ENCODE peak calls at places on chromosomes 13 and 19, in nine cellular contexts. One of them, this sample, is unnamed.

GRCh38 chr13:114058051-114058867 is 74.2 kb downstream of the RASA3 start:
- DNase-seq in astrocyte of the spinal cord: no peak
- DNase-seq in cerebellum: no peak
- DNase-seq in COR-L47: no peak
- DNase-seq in RCC 7860: no peak
- DNase-seq in colonic mucosa: no peak
- DNase-seq in left colon: no peak
- DNase-seq in NCI-H1092: no peak
- DNase-seq in stimulated activated CD4-positive, alpha-beta T cell treated with anti-CD3 and anti-CD28 coated beads, TNF-alpha, amount 100 ng/mL, for 48 hours: no peak
- DNase-seq in this sample: no peak

GRCh38 chr13:27770809-27771208 is 21.5 kb upstream of the GSX1 start:
- DNase-seq in astrocyte of the spinal cord: no peak
- DNase-seq in cerebellum: no peak
- DNase-seq in stimulated activated CD4-positive, alpha-beta T cell treated with anti-CD3 and anti-CD28 coated beads, TNF-alpha, amount 100 ng/mL, for 48 hours: no peak
- DNase-seq in left colon: no peak
- DNase-seq in NCI-H1092: no peak
- DNase-seq in COR-L47: peak
- DNase-seq in colonic mucosa: peak
- DNase-seq in RCC 7860: no peak
- DNase-seq in this sample: peak

GRCh38 chr19:45450042-45450380 is 17.8 kb upstream of the FOSB start:
- DNase-seq in NCI-H1092: no peak
- DNase-seq in COR-L47: no peak
- DNase-seq in stimulated activated CD4-positive, alpha-beta T cell treated with anti-CD3 and anti-CD28 coated beads, TNF-alpha, amount 100 ng/mL, for 48 hours: no peak
- DNase-seq in RCC 7860: no peak
- DNase-seq in left colon: no peak
- DNase-seq in cerebellum: no peak
- DNase-seq in colonic mucosa: peak
- DNase-seq in astrocyte of the spinal cord: no peak
- DNase-seq in this sample: no peak

GRCh38 chr19:27654266-27654990 is 1558.5 kb downstream of the UQCRFS1 start:
- DNase-seq in stimulated activated CD4-positive, alpha-beta T cell treated with anti-CD3 and anti-CD28 coated beads, TNF-alpha, amount 100 ng/mL, for 48 hours: no peak
- DNase-seq in left colon: no peak
- DNase-seq in COR-L47: no peak
- DNase-seq in colonic mucosa: no peak
- DNase-seq in astrocyte of the spinal cord: no peak
- DNase-seq in cerebellum: no peak
- DNase-seq in RCC 7860: no peak
- DNase-seq in NCI-H1092: no peak
- DNase-seq in this sample: no peak

GRCh38 chr13:97258801-97259200 is 36.7 kb downstream of the MBNL2 start:
- DNase-seq in NCI-H1092: no peak
- DNase-seq in stimulated activated CD4-positive, alpha-beta T cell treated with anti-CD3 and anti-CD28 coated beads, TNF-alpha, amount 100 ng/mL, for 48 hours: no peak
- DNase-seq in cerebellum: no peak
- DNase-seq in astrocyte of the spinal cord: peak
- DNase-seq in colonic mucosa: no peak
- DNase-seq in RCC 7860: peak
- DNase-seq in COR-L47: no peak
- DNase-seq in left colon: no peak
- DNase-seq in this sample: no peak

GRCh38 chr13:36685912-36686311 is 12.1 kb downstream of the SERTM1 start:
- DNase-seq in NCI-H1092: no peak
- DNase-seq in colonic mucosa: no peak
- DNase-seq in astrocyte of the spinal cord: peak
- DNase-seq in RCC 7860: peak
- DNase-seq in cerebellum: no peak
- DNase-seq in COR-L47: no peak
- DNase-seq in left colon: no peak
- DNase-seq in stimulated activated CD4-positive, alpha-beta T cell treated with anti-CD3 and anti-CD28 coated beads, TNF-alpha, amount 100 ng/mL, for 48 hours: no peak
- DNase-seq in this sample: peak

GRCh38 chr13:29513002-29513980 is 82.2 kb downstream of the SLC7A1 start:
- DNase-seq in astrocyte of the spinal cord: no peak
- DNase-seq in colonic mucosa: no peak
- DNase-seq in RCC 7860: peak
- DNase-seq in cerebellum: no peak
- DNase-seq in stimulated activated CD4-positive, alpha-beta T cell treated with anti-CD3 and anti-CD28 coated beads, TNF-alpha, amount 100 ng/mL, for 48 hours: no peak
- DNase-seq in NCI-H1092: no peak
- DNase-seq in COR-L47: no peak
- DNase-seq in left colon: no peak
- DNase-seq in this sample: no peak

GRCh38 chr19:10662384-10663251 is 8.5 kb downstream of the ILF3 start:
- DNase-seq in cerebellum: no peak
- DNase-seq in astrocyte of the spinal cord: no peak
- DNase-seq in COR-L47: no peak
- DNase-seq in stimulated activated CD4-positive, alpha-beta T cell treated with anti-CD3 and anti-CD28 coated beads, TNF-alpha, amount 100 ng/mL, for 48 hours: no peak
- DNase-seq in colonic mucosa: no peak
- DNase-seq in left colon: no peak
- DNase-seq in NCI-H1092: no peak
- DNase-seq in RCC 7860: no peak
- DNase-seq in this sample: peak

GRCh38 chr13:83881917-83882625 is at the start of gene SLITRK1:
- DNase-seq in stimulated activated CD4-positive, alpha-beta T cell treated with anti-CD3 and anti-CD28 coated beads, TNF-alpha, amount 100 ng/mL, for 48 hours: no peak
- DNase-seq in COR-L47: peak
- DNase-seq in colonic mucosa: no peak
- DNase-seq in NCI-H1092: peak
- DNase-seq in astrocyte of the spinal cord: peak
- DNase-seq in left colon: no peak
- DNase-seq in RCC 7860: no peak
- DNase-seq in cerebellum: no peak
- DNase-seq in this sample: peak

GRCh38 chr19:11581740-11582139 is 4.3 kb upstream of the ACP5 start:
- DNase-seq in stimulated activated CD4-positive, alpha-beta T cell treated with anti-CD3 and anti-CD28 coated beads, TNF-alpha, amount 100 ng/mL, for 48 hours: no peak
- DNase-seq in colonic mucosa: no peak
- DNase-seq in NCI-H1092: no peak
- DNase-seq in cerebellum: no peak
- DNase-seq in astrocyte of the spinal cord: no peak
- DNase-seq in left colon: no peak
- DNase-seq in RCC 7860: peak
- DNase-seq in COR-L47: no peak
- DNase-seq in this sample: no peak

This sample was measured in kidney glomerular epithelial cell.